ENCODE peak calls at places on chromosomes 7 and 10, in five cellular contexts. X is left ventricle myocardium inferior, H is fibroblast of lung, T is body of pancreas, I is AG04450. F is an unnamed sample.

GRCh38 chr7:105224884-105225651 is 163.7 kb downstream of the SRPK2 start:
- DNase-seq in H (peak; percentile 95), I (peak; percentile 57), T (no peak), X (no peak), F (no peak)

GRCh38 chr7:67614843-67615242 is 618.2 kb downstream of the TYW1 start:
- DNase-seq in I (no peak), H (no peak), X (no peak), T (no peak), F (no peak)

GRCh38 chr7:2008936-2009540 is 223.7 kb downstream of the MAD1L1 start:
- DNase-seq in X (peak; percentile 75), H (no peak), T (no peak), I (no peak), F (no peak)

GRCh38 chr10:76892766-76893479 is 744.7 kb downstream of the KCNMA1 start:
- DNase-seq in H (no peak), T (no peak), X (no peak), I (no peak), F (no peak)

GRCh38 chr7:40608321-40609075 is 473.7 kb downstream of the SUGCT start:
- DNase-seq in H (no peak), I (no peak), T (no peak), X (no peak), F (no peak)

GRCh38 chr10:3803884-3804741 is 19.1 kb upstream of the KLF6 start:
- DNase-seq in T (no peak), H (peak; percentile 31), X (no peak), I (no peak), F (no peak)

GRCh38 chr10:17644485-17644964 is 574 bp downstream of the STAM start:
- DNase-seq in H (no peak), X (no peak), I (no peak), T (peak; percentile 32), F (no peak)

GRCh38 chr7:46637793-46638735 is 717.0 kb upstream of the IGFBP3 start:
- DNase-seq in I (no peak), H (no peak), T (no peak), X (no peak), F (no peak)

GRCh38 chr7:23473848-23474097 is 3.5 kb upstream of the IGF2BP3 start:
- DNase-seq in T (no peak), X (no peak), H (no peak), I (no peak), F (no peak)

GRCh38 chr10:69421611-69422308 is 5.0 kb upstream of the TACR2 start:
- DNase-seq in I (no peak), T (no peak), H (no peak), X (peak; percentile 86), F (no peak)

GRCh38 chr7:114173170-114173569 is 241.4 kb upstream of the FOXP2 start:
- DNase-seq in I (no peak), T (no peak), H (no peak), X (no peak), F (no peak)

GRCh38 chr10:55283041-55283440 is 482.0 kb upstream of the PCDH15 start:
- DNase-seq in H (peak; percentile 26), I (no peak), X (no peak), T (no peak), F (no peak)

GRCh38 chr10:116486774-116487448 is 58.8 kb upstream of the PNLIP start:
- DNase-seq in H (no peak), X (no peak), T (no peak), I (no peak), F (no peak)

GRCh38 chr10:121927841-121928527 is at the start of gene ATE1:
- DNase-seq in T (peak; percentile 91), H (peak; percentile 90), X (peak; percentile 92), I (peak; percentile 71), F (peak; percentile 91)
- TF ChIP-seq CTCF in T (peak; percentile 24), H (peak; percentile 18), X (peak; percentile 12), I (peak; percentile 22), F (no peak)

DNA sequence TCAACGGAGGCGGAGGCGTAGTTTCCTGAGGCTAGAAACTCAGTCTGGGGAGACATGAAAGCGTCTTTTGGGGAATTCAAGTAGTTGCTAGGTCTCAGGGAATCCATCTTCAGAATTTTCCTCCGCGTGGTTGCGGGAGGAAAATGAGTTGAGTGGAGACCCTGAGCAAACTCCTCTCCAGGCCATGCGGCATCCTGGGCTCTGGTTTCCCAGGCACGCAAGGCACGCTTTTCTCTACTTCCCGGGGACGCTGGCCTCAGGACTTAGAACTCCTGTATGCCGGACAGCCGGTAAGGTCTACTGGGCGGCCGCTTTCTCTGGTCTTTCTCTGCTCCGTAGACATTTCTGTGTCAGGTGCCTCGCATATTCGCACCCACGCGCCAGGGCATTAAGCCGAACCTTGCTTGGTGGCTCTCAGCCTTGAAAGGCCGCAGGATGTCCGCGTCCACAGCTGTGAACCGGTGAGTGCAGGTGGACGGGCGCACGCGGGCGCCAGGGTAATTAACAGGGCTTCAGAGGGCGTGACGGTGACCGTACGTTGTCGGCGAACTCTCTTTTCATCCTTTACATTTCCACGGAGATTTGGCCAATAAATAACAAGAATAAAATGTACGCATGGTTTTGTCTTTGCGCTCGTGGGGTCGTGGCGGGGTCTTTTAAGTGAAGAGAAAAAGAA is 1.0 kb upstream of the RBM20 start:
- DNase-seq in I (no peak), H (peak; percentile 31), T (no peak), X (peak; percentile 26), F (peak; percentile 11)
- H3K27ac ChIP-seq in I (no peak overlapping the region), H (no peak overlapping the region), T (no peak overlapping the region), X (peak overlapping the region; percentile 90), F (no peak overlapping the region)

DNA sequence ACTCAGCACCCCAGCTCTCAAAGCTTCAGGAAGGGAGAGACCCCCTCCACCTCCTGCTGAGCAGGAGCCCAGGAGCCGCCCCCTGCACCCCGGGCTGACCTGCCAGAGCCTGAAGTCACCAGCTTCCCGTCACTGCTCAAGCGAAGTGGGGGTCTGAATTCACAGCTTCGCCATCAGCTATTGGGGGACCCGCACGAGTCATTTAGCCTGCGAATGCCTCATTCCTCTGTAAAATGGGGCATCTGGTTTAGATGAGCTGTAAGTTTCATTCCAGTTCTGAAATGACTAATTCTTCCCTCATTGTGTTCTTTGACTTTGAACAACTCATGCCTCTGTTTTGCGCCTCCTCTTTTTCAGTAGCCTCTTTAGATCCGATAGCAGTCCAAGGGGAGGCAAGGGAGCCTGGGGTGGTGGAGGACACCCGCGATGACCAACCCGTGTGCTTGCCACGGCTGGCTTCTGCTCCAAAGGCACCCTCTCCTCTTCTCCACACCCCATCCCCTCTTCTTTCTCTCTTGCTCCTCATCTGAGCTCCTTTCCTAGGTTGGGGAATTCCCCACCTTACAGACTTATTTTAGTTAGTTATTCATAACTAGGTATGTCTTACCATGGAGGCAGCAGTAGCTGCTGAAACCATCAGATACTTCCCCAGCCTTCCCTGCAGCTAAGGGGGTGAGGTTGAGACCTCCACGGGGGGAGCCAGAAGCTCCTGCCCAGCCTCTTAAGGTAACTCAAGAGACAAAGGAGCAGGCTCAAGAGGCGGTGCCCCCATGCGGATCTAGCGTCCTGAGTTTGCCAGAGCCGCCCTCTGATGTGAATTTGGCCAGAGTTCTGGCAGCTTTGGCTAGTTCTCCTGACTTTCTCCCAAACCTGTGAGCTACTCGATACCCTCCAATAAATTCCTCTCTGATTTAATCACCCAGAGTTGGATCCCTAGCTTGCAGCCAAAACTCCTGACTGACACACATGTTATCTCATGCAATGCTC is 47.7 kb downstream of the RBM17 start:
- DNase-seq in T (no peak), H (peak; percentile 82), X (no peak), I (peak; percentile 32), F (no peak)
- H3K4me3 ChIP-seq in T (no peak overlapping the region), H (no peak overlapping the region), X (no peak overlapping the region), I (peak overlapping the region; percentile 37), F (no peak overlapping the region)

GRCh38 chr7:3649250-3649649 is 348.2 kb downstream of the SDK1 start:
- DNase-seq in X (no peak), H (no peak), T (no peak), I (no peak), F (no peak)
- TF ChIP-seq CTCF in X (no peak), H (peak; percentile 39), T (no peak), I (peak; percentile 30), F (no peak)

GRCh38 chr10:10662720-10663467 is 354.8 kb upstream of the CELF2 start:
- DNase-seq in T (no peak), I (no peak), H (no peak), X (no peak), F (no peak)

GRCh38 chr10:10665750-10666149 is 351.9 kb upstream of the CELF2 start:
- DNase-seq in T (no peak), I (no peak), X (no peak), H (no peak), F (peak; percentile 31)

GRCh38 chr10:10660054-10660453 is 357.6 kb upstream of the CELF2 start:
- DNase-seq in H (no peak), T (no peak), X (no peak), I (no peak), F (no peak)

GRCh38 chr10:10661176-10661575 is 356.5 kb upstream of the CELF2 start:
- DNase-seq in I (peak; percentile 58), T (no peak), X (no peak), H (no peak), F (no peak)

GRCh38 chr10:10663587-10663986 is 354.1 kb upstream of the CELF2 start:
- DNase-seq in X (no peak), H (no peak), I (no peak), T (no peak), F (no peak)
- H3K27ac ChIP-seq in X (peak overlapping the region; percentile 69), H (no peak overlapping the region), I (no peak overlapping the region), T (no peak overlapping the region), F (no peak overlapping the region)

GRCh38 chr10:100913470-100913865 is 705 bp downstream of the SLF2 start:
- DNase-seq in I (no peak), X (no peak), T (no peak), H (no peak), F (no peak)

GRCh38 chr10:100912013-100912608 is 652 bp upstream of the SLF2 start:
- DNase-seq in I (no peak), H (peak; percentile 57), X (no peak), T (no peak), F (no peak)

GRCh38 chr10:100909506-100910260 is 3.1 kb upstream of the SLF2 start:
- DNase-seq in H (no peak), X (no peak), I (no peak), T (no peak), F (no peak)

GRCh38 chr10:100912609-100913469 is at the start of gene SLF2:
- DNase-seq in I (peak; percentile 96), H (peak; percentile 98), X (peak; percentile 97), T (peak; percentile 98), F (peak; percentile 99)

GRCh38 chr10:100911472-100911871 is 1.3 kb upstream of the SLF2 start:
- DNase-seq in I (no peak), T (no peak), H (no peak), X (no peak), F (no peak)
- H3K4me3 ChIP-seq in I (no peak overlapping the region), T (no peak overlapping the region), H (no peak overlapping the region), X (no peak overlapping the region), F (no peak overlapping the region)

DNA sequence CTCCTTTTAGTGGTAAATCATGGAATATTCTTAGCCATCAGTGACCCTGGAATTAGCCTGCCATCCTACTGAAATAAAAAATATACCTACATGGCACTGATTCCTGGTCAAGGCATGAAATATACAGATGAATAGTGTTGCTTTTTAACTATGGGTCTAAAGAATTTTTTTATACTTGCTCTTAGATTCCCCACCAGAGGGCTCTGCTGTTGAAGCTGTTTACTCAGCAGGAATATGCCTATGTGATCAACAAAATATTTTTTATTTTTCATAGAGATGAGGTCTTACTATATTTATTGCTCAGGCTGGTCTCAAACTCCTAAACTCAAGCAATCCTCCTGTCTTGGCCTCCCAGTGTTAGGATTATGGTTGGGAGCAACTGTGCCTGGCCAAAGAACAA is 13.5 kb downstream of the ZC3HC1 start:
- DNase-seq in I (no peak), T (no peak), H (no peak), X (no peak), F (no peak)
- TF ChIP-seq CTCF in I (peak; percentile 57), T (peak; percentile 11), H (peak; percentile 57), X (peak; percentile 21), F (no peak)